ENCODE peak calls at places on chromosome 21, in six cellular contexts. R, B, Y, M, V and D are unnamed samples.

GRCh38 chr21:32521736-32522360 is 63.5 kb downstream of the TCP10L start:
- DNase-seq in R (no peak), B (no peak), Y (no peak), M (no peak), V (no peak), D (no peak)

GRCh38 chr21:31236528-31236927 is 107.5 kb downstream of the TIAM1 start:
- DNase-seq in R (no peak), B (no peak), Y (no peak), M (peak; percentile 6), V (no peak), D (no peak)

GRCh38 chr21:36073181-36073580 is 3.4 kb downstream of the CBR1 start:
- DNase-seq in R (no peak), B (no peak), Y (no peak), M (no peak), V (no peak), D (no peak)

GRCh38 chr21:17467392-17467791 is 45.5 kb upstream of the CXADR start:
- DNase-seq in R (no peak), B (no peak), Y (no peak), M (no peak), V (no peak), D (no peak)

GRCh38 chr21:14787312-14787711 is 241.2 kb upstream of the SAMSN1 start:
- DNase-seq in R (no peak), B (no peak), Y (no peak), M (no peak), V (no peak), D (no peak)

GRCh38 chr21:38027901-38028300 is 111.6 kb upstream of the KCNJ6 start:
- DNase-seq in R (no peak), B (no peak), Y (no peak), M (peak; percentile 75), V (no peak), D (no peak)

GRCh38 chr21:37146320-37147225 is 73.5 kb downstream of the TTC3 start:
- DNase-seq in R (no peak), B (peak; percentile 5), Y (no peak), M (no peak), V (no peak), D (no peak)

GRCh38 chr21:44895859-44896258 is 22.4 kb upstream of the PTTG1IP start:
- DNase-seq in R (no peak), B (no peak), Y (no peak), M (no peak), V (no peak), D (no peak)

GRCh38 chr21:36478207-36478701 is 1.7 kb downstream of the CLDN14 start:
- DNase-seq in R (no peak), B (no peak), Y (no peak), M (peak; percentile 91), V (no peak), D (no peak)

DNA sequence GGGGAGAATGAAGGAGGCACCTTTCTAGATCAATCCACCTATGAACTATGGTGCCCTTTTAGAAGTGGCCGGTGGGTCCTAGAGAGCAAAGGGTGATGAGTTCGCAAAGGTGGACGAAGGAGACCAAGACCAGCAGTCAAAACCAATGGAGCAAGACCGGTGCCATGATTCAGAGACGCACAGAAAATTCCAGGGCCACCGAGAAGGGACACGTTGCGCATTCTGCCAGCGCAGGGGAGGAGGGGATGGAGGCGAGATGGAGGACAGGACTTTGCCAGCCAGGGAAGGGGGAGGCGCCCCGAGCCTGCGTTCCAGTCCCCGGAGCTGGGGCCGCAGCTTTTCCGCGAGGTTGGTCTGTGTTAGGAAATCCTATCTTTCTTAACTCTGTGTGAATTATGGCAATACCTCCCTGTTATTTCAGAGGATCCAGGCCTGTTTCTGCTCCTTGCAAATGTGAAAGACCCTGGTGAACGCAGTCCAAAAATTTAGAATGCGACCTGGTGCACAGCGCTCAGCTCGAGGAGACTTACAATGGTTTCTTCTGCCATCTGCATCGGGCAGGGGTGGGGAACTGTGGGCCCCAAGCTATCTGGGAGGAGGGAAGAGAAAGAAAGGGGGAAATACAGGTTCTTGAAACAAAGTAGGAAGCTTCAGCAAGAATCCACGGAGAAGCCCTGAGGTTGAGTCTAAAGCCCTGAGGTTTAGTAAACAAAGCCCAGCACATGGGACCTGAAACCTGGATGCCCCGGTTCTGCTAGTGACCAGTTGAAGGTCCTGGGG is 129.4 kb downstream of the MRPS6 start:
- DNase-seq in R (peak; percentile 86), B (peak; percentile 66), Y (peak; percentile 48), M (no peak), V (peak; percentile 8), D (no peak)
- H3K4me3 ChIP-seq in R (peak overlapping the region; percentile 86), B (peak overlapping the region; percentile 15), Y (peak overlapping the region; percentile 49), M (no peak overlapping the region), V (no peak overlapping the region), D (peak overlapping the region; percentile 54)

DNA sequence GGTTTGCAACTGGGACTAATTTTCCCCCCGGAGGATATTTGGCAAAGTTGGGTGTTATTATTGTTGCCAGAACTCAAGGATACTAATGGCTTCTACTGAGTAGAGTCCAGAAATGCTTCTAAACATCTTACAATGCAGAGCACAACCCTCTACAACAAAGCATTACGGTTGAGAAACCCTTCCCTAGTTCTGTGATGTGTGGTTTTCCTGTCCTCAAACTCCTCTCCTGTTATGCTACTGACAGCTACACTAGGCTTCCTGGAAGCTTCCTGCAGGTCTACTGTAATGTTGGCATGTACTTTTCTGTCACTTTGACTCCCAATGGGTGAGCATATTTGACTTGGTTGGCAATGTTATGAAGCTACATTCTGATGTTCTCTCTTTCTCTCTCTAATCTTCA is 1656.9 kb downstream of the MRPL39 start:
- DNase-seq in R (no peak), B (no peak), Y (no peak), M (no peak), V (no peak), D (no peak)
- H3K4me1 ChIP-seq in R (no peaks in the 10 kb centered on the region), B (no peaks in the 10 kb centered on the region), Y (no peaks in the 10 kb centered on the region), M (no peaks in the 10 kb centered on the region), V (no peaks in the 10 kb centered on the region), D (no peaks in the 10 kb centered on the region)

DNA sequence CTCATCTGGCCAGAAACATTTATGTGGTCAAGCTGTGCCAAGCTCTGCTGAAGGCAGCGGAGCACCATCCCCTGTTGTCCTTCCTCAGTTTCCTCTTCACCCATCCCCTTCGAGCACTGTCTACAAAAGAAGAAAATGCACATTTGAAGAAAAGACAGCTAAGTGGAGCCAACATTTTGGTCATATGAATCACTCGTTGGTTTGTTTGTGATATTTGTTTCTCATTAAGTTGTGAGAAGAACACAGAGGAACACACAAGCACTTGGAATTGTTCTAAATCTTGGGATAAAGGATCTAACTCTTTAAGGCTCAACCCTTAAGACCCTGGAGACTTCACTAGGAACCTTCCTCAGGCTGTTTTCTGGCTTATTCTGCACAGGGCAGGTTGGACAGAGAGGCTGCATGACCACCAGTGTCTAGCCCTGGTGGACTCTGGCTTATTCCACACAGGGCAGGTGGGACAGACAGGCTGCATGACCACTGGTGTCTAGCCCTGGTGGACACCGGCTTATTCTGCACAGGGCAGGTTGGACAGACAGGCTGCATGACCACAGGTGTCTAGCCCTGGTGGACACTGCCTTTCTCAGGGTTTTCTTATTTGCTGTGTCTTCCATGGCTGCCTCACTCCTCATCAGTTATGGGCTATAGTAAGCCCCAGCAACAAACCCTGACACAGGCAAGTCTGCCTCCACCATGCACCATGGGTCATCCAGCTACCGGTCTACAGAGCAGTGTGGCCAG is 35.3 kb upstream of the COL6A2 start:
- DNase-seq in R (peak; percentile 16), B (no peak), Y (no peak), M (peak; percentile 43), V (no peak), D (no peak)
- H3K27me3 ChIP-seq in R (no peaks in the 10 kb centered on the region), B (no peaks in the 10 kb centered on the region), Y (no peaks in the 10 kb centered on the region), M (no peaks in the 10 kb centered on the region), V (peaks cover 4% of the 10 kb centered on the region), D (peaks cover 9% of the 10 kb centered on the region)

GRCh38 chr21:34092241-34092921 is 19.0 kb downstream of the MRPS6 start:
- DNase-seq in R (no peak), B (peak; percentile 9), Y (no peak), M (no peak), V (no peak), D (no peak)
- H3K4me3 ChIP-seq in R (no peak overlapping the region), B (no peak overlapping the region), Y (no peak overlapping the region), M (no peak overlapping the region), V (no peak overlapping the region), D (no peak overlapping the region)